ENCODE peak calls at places on chromosomes 3 and 15, in four cellular contexts. One of them, this sample, is unnamed.

GRCh38 chr15:49468440-49468839 is 45.4 kb downstream of the FGF7 start:
- DNase-seq in A172: no peak
- DNase-seq in testis: no peak
- DNase-seq in stimulated activated CD4-positive, alpha-beta T cell treated with anti-CD3 and anti-CD28 coated beads, TNF-alpha, amount 100 ng/mL, for 4 hours: no peak
- DNase-seq in this sample: peak

GRCh38 chr15:23753248-23753647 is 66.1 kb upstream of the NDN start:
- DNase-seq in testis: no peak
- DNase-seq in stimulated activated CD4-positive, alpha-beta T cell treated with anti-CD3 and anti-CD28 coated beads, TNF-alpha, amount 100 ng/mL, for 4 hours: no peak
- DNase-seq in A172: no peak
- DNase-seq in this sample: no peak

GRCh38 chr15:50879016-50879415 is 29.5 kb upstream of the AP4E1 start:
- DNase-seq in testis: no peak
- DNase-seq in stimulated activated CD4-positive, alpha-beta T cell treated with anti-CD3 and anti-CD28 coated beads, TNF-alpha, amount 100 ng/mL, for 4 hours: no peak
- DNase-seq in A172: no peak
- DNase-seq in this sample: no peak

GRCh38 chr15:37101634-37102314 is 1.4 kb upstream of the MEIS2 start:
- DNase-seq in testis: peak
- DNase-seq in A172: peak
- DNase-seq in stimulated activated CD4-positive, alpha-beta T cell treated with anti-CD3 and anti-CD28 coated beads, TNF-alpha, amount 100 ng/mL, for 4 hours: no peak
- DNase-seq in this sample: peak

GRCh38 chr3:37140899-37141541 is 33.4 kb downstream of the LRRFIP2 start:
- DNase-seq in stimulated activated CD4-positive, alpha-beta T cell treated with anti-CD3 and anti-CD28 coated beads, TNF-alpha, amount 100 ng/mL, for 4 hours: no peak
- DNase-seq in A172: no peak
- DNase-seq in testis: no peak
- DNase-seq in this sample: no peak

GRCh38 chr15:58862326-58862725 is 71.2 kb downstream of the SLTM start:
- DNase-seq in A172: no peak
- DNase-seq in stimulated activated CD4-positive, alpha-beta T cell treated with anti-CD3 and anti-CD28 coated beads, TNF-alpha, amount 100 ng/mL, for 4 hours: no peak
- DNase-seq in testis: no peak
- DNase-seq in this sample: no peak

GRCh38 chr3:177528306-177529070 is 331.2 kb upstream of the TBL1XR1 start:
- DNase-seq in stimulated activated CD4-positive, alpha-beta T cell treated with anti-CD3 and anti-CD28 coated beads, TNF-alpha, amount 100 ng/mL, for 4 hours: no peak
- DNase-seq in A172: no peak
- DNase-seq in testis: no peak
- DNase-seq in this sample: peak

GRCh38 chr15:55868707-55869106 is 124.7 kb downstream of the NEDD4 start:
- DNase-seq in A172: peak
- DNase-seq in stimulated activated CD4-positive, alpha-beta T cell treated with anti-CD3 and anti-CD28 coated beads, TNF-alpha, amount 100 ng/mL, for 4 hours: no peak
- DNase-seq in testis: no peak
- DNase-seq in this sample: peak

GRCh38 chr3:10510086-10510742 is 4.8 kb upstream of the ATP2B2 start:
- DNase-seq in testis: no peak
- DNase-seq in A172: no peak
- DNase-seq in stimulated activated CD4-positive, alpha-beta T cell treated with anti-CD3 and anti-CD28 coated beads, TNF-alpha, amount 100 ng/mL, for 4 hours: no peak
- DNase-seq in this sample: no peak

GRCh38 chr3:157572559-157573270 is 69.5 kb upstream of the VEPH1 start:
- DNase-seq in testis: peak
- DNase-seq in A172: peak
- DNase-seq in stimulated activated CD4-positive, alpha-beta T cell treated with anti-CD3 and anti-CD28 coated beads, TNF-alpha, amount 100 ng/mL, for 4 hours: no peak
- DNase-seq in this sample: peak